ENCODE peak calls at places on chromosomes 1 and 21, in eight cellular contexts. One of them, this sample, is unnamed.

GRCh38 chr1:1758692-1759455 is 19.4 kb downstream of the NADK start:
- DNase-seq in upper lobe of right lung: peak; percentile 96
- DNase-seq in A549: peak; percentile 29
- DNase-seq in heart right ventricle: peak; percentile 51
- DNase-seq in CD4-positive, alpha-beta T cell: no peak
- DNase-seq in stomach: peak; percentile 99
- DNase-seq in coronary artery: no peak
- DNase-seq in H9: no peak
- DNase-seq in this sample: no peak

GRCh38 chr1:228471762-228472398 is 15.3 kb upstream of the RNF187 start:
- DNase-seq in upper lobe of right lung: no peak
- DNase-seq in A549: peak; percentile 64
- DNase-seq in heart right ventricle: no peak
- DNase-seq in CD4-positive, alpha-beta T cell: no peak
- DNase-seq in stomach: no peak
- DNase-seq in coronary artery: peak; percentile 14
- DNase-seq in H9: peak; percentile 61
- DNase-seq in this sample: no peak

GRCh38 chr1:100883963-100884362 is 10.7 kb downstream of the EXTL2 start:
- DNase-seq in upper lobe of right lung: no peak
- DNase-seq in A549: peak; percentile 10
- DNase-seq in heart right ventricle: no peak
- DNase-seq in CD4-positive, alpha-beta T cell: no peak
- DNase-seq in stomach: no peak
- DNase-seq in coronary artery: no peak
- DNase-seq in H9: no peak
- DNase-seq in this sample: no peak

GRCh38 chr1:245108909-245109308 is 45.9 kb upstream of the KIF26B start:
- DNase-seq in upper lobe of right lung: no peak
- DNase-seq in A549: no peak
- DNase-seq in heart right ventricle: no peak
- DNase-seq in CD4-positive, alpha-beta T cell: no peak
- DNase-seq in stomach: no peak
- DNase-seq in coronary artery: no peak
- DNase-seq in H9: no peak
- DNase-seq in this sample: no peak

GRCh38 chr1:183209533-183210158 is 23.6 kb downstream of the LAMC2 start:
- DNase-seq in upper lobe of right lung: no peak
- DNase-seq in A549: peak; percentile 69
- DNase-seq in heart right ventricle: no peak
- DNase-seq in CD4-positive, alpha-beta T cell: no peak
- DNase-seq in stomach: no peak
- DNase-seq in coronary artery: no peak
- DNase-seq in H9: no peak
- DNase-seq in this sample: no peak

GRCh38 chr21:44456207-44456914 is 1.1 kb downstream of the LRRC3 start:
- DNase-seq in upper lobe of right lung: no peak
- DNase-seq in A549: no peak
- DNase-seq in heart right ventricle: no peak
- DNase-seq in CD4-positive, alpha-beta T cell: no peak
- DNase-seq in stomach: no peak
- DNase-seq in coronary artery: no peak
- DNase-seq in H9: no peak
- DNase-seq in this sample: no peak

GRCh38 chr1:27816921-27817630 is 13.5 kb upstream of the PPP1R8 start:
- DNase-seq in upper lobe of right lung: no peak
- DNase-seq in A549: no peak
- DNase-seq in heart right ventricle: peak; percentile 26
- DNase-seq in CD4-positive, alpha-beta T cell: no peak
- DNase-seq in stomach: no peak
- DNase-seq in coronary artery: no peak
- DNase-seq in H9: no peak
- DNase-seq in this sample: no peak

GRCh38 chr1:170765279-170765678 is 101.3 kb downstream of the PRRX1 start:
- DNase-seq in upper lobe of right lung: no peak
- DNase-seq in A549: no peak
- DNase-seq in heart right ventricle: no peak
- DNase-seq in CD4-positive, alpha-beta T cell: no peak
- DNase-seq in stomach: no peak
- DNase-seq in coronary artery: no peak
- DNase-seq in H9: no peak
- DNase-seq in this sample: no peak

GRCh38 chr1:67429528-67430357 is 459 bp downstream of the SERBP1 start:
- DNase-seq in upper lobe of right lung: peak; percentile 73
- DNase-seq in A549: no peak
- DNase-seq in heart right ventricle: peak; percentile 16
- DNase-seq in CD4-positive, alpha-beta T cell: no peak
- DNase-seq in stomach: peak; percentile 31
- DNase-seq in coronary artery: peak; percentile 77
- DNase-seq in H9: no peak
- DNase-seq in this sample: no peak

GRCh38 chr1:160629286-160630210 is 17.3 kb downstream of the SLAMF1 start:
- DNase-seq in upper lobe of right lung: no peak
- DNase-seq in A549: no peak
- DNase-seq in heart right ventricle: peak; percentile 31
- DNase-seq in CD4-positive, alpha-beta T cell: peak; percentile 87
- DNase-seq in stomach: peak; percentile 41
- DNase-seq in coronary artery: no peak
- DNase-seq in H9: no peak
- DNase-seq in this sample: no peak

GRCh38 chr1:10772711-10773110 is 23.7 kb downstream of the CASZ1 start:
- DNase-seq in upper lobe of right lung: no peak
- DNase-seq in A549: no peak
- DNase-seq in heart right ventricle: no peak
- DNase-seq in CD4-positive, alpha-beta T cell: no peak
- DNase-seq in stomach: no peak
- DNase-seq in coronary artery: no peak
- DNase-seq in H9: no peak
- DNase-seq in this sample: no peak

GRCh38 chr1:211630236-211631081 is 45.0 kb downstream of the NEK2 start:
- DNase-seq in upper lobe of right lung: no peak
- DNase-seq in A549: no peak
- DNase-seq in heart right ventricle: peak; percentile 74
- DNase-seq in CD4-positive, alpha-beta T cell: no peak
- DNase-seq in stomach: no peak
- DNase-seq in coronary artery: no peak
- DNase-seq in H9: peak; percentile 70
- DNase-seq in this sample: no peak

GRCh38 chr1:37410815-37411214 is 63.6 kb upstream of the ZC3H12A start:
- DNase-seq in upper lobe of right lung: no peak
- DNase-seq in A549: no peak
- DNase-seq in heart right ventricle: peak; percentile 13
- DNase-seq in CD4-positive, alpha-beta T cell: no peak
- DNase-seq in stomach: no peak
- DNase-seq in coronary artery: no peak
- DNase-seq in H9: peak; percentile 77
- DNase-seq in this sample: no peak

GRCh38 chr1:100816049-100816448 is 78.6 kb downstream of the EXTL2 start:
- DNase-seq in upper lobe of right lung: no peak
- DNase-seq in A549: no peak
- DNase-seq in heart right ventricle: no peak
- DNase-seq in CD4-positive, alpha-beta T cell: no peak
- DNase-seq in stomach: no peak
- DNase-seq in coronary artery: no peak
- DNase-seq in H9: no peak
- DNase-seq in this sample: no peak

GRCh38 chr1:162712317-162713029 is 78.0 kb upstream of the HSD17B7 start:
- DNase-seq in upper lobe of right lung: no peak
- DNase-seq in A549: no peak
- DNase-seq in heart right ventricle: no peak
- DNase-seq in CD4-positive, alpha-beta T cell: no peak
- DNase-seq in stomach: no peak
- DNase-seq in coronary artery: no peak
- DNase-seq in H9: no peak
- DNase-seq in this sample: no peak

GRCh38 chr21:40014394-40014793 is 147.2 kb downstream of the PCP4 start:
- DNase-seq in upper lobe of right lung: no peak
- DNase-seq in A549: no peak
- DNase-seq in heart right ventricle: no peak
- DNase-seq in CD4-positive, alpha-beta T cell: no peak
- DNase-seq in stomach: no peak
- DNase-seq in coronary artery: no peak
- DNase-seq in H9: no peak
- DNase-seq in this sample: no peak

GRCh38 chr1:202293620-202294019 is 48.1 kb downstream of the UBE2T start:
- DNase-seq in upper lobe of right lung: no peak
- DNase-seq in A549: no peak
- DNase-seq in heart right ventricle: no peak
- DNase-seq in CD4-positive, alpha-beta T cell: no peak
- DNase-seq in stomach: no peak
- DNase-seq in coronary artery: no peak
- DNase-seq in H9: no peak
- DNase-seq in this sample: no peak

GRCh38 chr1:245856944-245857531 is 650.0 kb downstream of the SMYD3 start:
- DNase-seq in upper lobe of right lung: no peak
- DNase-seq in A549: no peak
- DNase-seq in heart right ventricle: no peak
- DNase-seq in CD4-positive, alpha-beta T cell: no peak
- DNase-seq in stomach: no peak
- DNase-seq in coronary artery: no peak
- DNase-seq in H9: no peak
- DNase-seq in this sample: no peak

GRCh38 chr1:167795810-167796740 is 74.3 kb downstream of the MPZL1 start:
- DNase-seq in upper lobe of right lung: no peak
- DNase-seq in A549: no peak
- DNase-seq in heart right ventricle: peak; percentile 66
- DNase-seq in CD4-positive, alpha-beta T cell: no peak
- DNase-seq in stomach: no peak
- DNase-seq in coronary artery: no peak
- DNase-seq in H9: no peak
- DNase-seq in this sample: no peak

GRCh38 chr1:25073640-25074270 is 143.7 kb upstream of the RUNX3 start:
- DNase-seq in upper lobe of right lung: peak; percentile 32
- DNase-seq in A549: no peak
- DNase-seq in heart right ventricle: no peak
- DNase-seq in CD4-positive, alpha-beta T cell: no peak
- DNase-seq in stomach: no peak
- DNase-seq in coronary artery: no peak
- DNase-seq in H9: no peak
- DNase-seq in this sample: no peak
- TF ChIP-seq CTCF in upper lobe of right lung: no peak
- TF ChIP-seq CTCF in A549: no peak
- TF ChIP-seq CTCF in heart right ventricle: no peak
- TF ChIP-seq CTCF in CD4-positive, alpha-beta T cell: no peak
- TF ChIP-seq CTCF in stomach: no peak
- TF ChIP-seq CTCF in coronary artery: no peak
- TF ChIP-seq CTCF in H9: no peak
- TF ChIP-seq CTCF in this sample: no peak

DNA sequence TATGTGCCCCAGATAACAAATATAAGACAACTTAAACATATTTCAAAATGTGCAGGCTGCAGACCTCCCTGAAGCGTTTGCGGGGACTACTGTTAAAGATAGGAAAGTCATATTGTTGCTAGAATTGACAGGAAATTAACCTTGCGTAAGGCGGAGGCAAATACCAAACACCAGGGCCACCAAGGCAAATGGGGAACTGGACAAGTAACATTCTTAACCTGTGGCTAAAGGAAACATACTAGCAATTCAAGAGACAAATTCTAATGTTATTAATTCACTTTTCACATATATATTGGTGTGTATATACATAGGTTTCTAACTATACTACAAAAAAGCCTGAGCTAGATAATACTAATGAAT is 6.8 kb downstream of the HAPLN2 start:
- DNase-seq in upper lobe of right lung: no peak
- DNase-seq in A549: no peak
- DNase-seq in heart right ventricle: no peak
- DNase-seq in CD4-positive, alpha-beta T cell: no peak
- DNase-seq in stomach: no peak
- DNase-seq in coronary artery: no peak
- DNase-seq in H9: no peak
- DNase-seq in this sample: no peak
- TF ChIP-seq CTCF in upper lobe of right lung: no peak
- TF ChIP-seq CTCF in A549: no peak
- TF ChIP-seq CTCF in heart right ventricle: no peak
- TF ChIP-seq CTCF in CD4-positive, alpha-beta T cell: peak; percentile 53
- TF ChIP-seq CTCF in stomach: no peak
- TF ChIP-seq CTCF in coronary artery: no peak
- TF ChIP-seq CTCF in H9: no peak
- TF ChIP-seq CTCF in this sample: peak; percentile 31

DNA sequence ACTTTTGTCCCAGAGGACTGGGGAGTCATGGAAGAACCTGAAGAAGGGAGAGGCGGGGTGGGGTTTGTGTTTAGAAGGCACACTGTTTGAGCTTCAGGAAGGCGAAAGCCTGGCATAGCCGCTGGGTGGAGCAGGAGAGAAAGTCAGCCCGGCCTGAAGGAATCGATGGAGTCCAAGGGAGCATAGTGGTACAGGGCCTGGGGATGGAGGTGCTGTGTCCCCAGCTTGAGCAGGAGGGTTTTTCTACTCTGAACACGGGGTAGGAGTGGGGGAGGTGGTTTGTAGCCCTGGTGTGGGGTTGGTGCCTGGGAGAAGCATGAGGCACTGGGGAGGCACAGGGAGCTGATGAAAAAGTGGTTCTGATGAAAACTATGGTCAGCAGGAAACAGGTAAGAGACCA is 4.7 kb upstream of the CCDC24 start:
- DNase-seq in upper lobe of right lung: no peak
- DNase-seq in A549: no peak
- DNase-seq in heart right ventricle: no peak
- DNase-seq in CD4-positive, alpha-beta T cell: no peak
- DNase-seq in stomach: peak; percentile 50
- DNase-seq in coronary artery: no peak
- DNase-seq in H9: no peak
- DNase-seq in this sample: no peak
- TF ChIP-seq CTCF in upper lobe of right lung: no peak
- TF ChIP-seq CTCF in A549: no peak
- TF ChIP-seq CTCF in heart right ventricle: no peak
- TF ChIP-seq CTCF in CD4-positive, alpha-beta T cell: no peak
- TF ChIP-seq CTCF in stomach: no peak
- TF ChIP-seq CTCF in coronary artery: no peak
- TF ChIP-seq CTCF in H9: no peak
- TF ChIP-seq CTCF in this sample: no peak

DNA sequence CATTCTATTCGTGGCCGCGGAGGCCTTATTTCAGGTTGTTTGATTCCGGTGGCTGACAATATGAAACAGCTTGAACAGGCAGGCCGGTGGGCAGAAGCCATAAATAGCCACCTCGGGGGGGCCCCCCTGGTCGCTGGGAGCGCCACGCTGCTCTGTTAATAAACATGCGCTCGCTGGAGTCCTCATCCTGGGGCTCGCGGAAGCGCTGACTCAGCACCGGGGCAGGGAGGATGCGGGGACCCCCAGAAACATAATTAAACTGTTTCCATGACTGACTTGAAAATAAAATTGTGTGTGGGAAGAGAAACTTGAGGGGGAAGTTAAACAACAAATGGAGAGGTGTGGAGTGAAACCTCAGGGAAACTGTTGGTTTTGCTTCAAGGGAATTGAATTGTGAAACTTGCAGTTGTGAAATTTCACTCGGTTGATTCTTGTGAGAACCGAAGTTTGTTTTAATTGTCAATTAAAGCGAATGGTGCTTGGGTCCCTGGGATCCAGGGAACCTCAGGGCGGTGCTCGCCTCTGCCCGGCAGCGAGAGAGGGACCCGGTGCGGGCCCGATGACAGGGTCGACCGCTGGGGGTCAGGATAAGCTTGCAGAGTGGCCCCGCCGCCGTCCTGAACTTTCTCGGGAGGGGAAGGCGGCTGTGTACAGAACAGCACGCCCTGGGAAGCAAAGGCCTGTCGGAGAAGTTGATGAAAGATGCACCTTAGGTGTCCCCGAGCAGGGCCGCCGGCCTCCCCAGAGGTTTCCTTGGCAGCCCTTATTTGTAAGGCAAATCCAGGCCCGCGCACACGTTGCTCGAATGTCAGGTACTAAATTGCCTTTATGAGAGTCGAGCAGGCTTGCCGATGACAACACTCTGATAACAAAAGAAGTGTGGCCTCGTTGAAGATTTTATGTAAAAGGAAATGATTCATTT is 176.9 kb upstream of the LMO4 start:
- DNase-seq in upper lobe of right lung: peak; percentile 85
- DNase-seq in A549: no peak
- DNase-seq in heart right ventricle: peak; percentile 78
- DNase-seq in CD4-positive, alpha-beta T cell: no peak
- DNase-seq in stomach: peak; percentile 49
- DNase-seq in coronary artery: no peak
- DNase-seq in H9: peak; percentile 85
- DNase-seq in this sample: peak; percentile 78
- TF ChIP-seq CTCF in upper lobe of right lung: peak; percentile 55
- TF ChIP-seq CTCF in A549: no peak
- TF ChIP-seq CTCF in heart right ventricle: peak; percentile 79
- TF ChIP-seq CTCF in CD4-positive, alpha-beta T cell: no peak
- TF ChIP-seq CTCF in stomach: peak; percentile 26
- TF ChIP-seq CTCF in coronary artery: peak; percentile 18
- TF ChIP-seq CTCF in H9: peak; percentile 84
- TF ChIP-seq CTCF in this sample: peak; percentile 78